ENCODE peak calls at places on chromosome 1, in five cellular contexts. R is foreskin fibroblast, P is GM12865, F is tibial artery, S is fibroblast of pulmonary artery. Z is an unnamed sample.

GRCh38 chr1:203185061-203185461 is 1.4 kb downstream of the CHI3L1 start:
- DNase-seq in P (no peak), F (no peak), S (no peak), R (no peak), Z (no peak)

GRCh38 chr1:241555526-241555925 is 23.3 kb downstream of the KMO start:
- DNase-seq in S (no peak), R (no peak), F (no peak), P (no peak), Z (no peak)

GRCh38 chr1:101884621-101885020 is 112.1 kb downstream of the OLFM3 start:
- DNase-seq in P (no peak), F (no peak), S (no peak), R (no peak), Z (no peak)

GRCh38 chr1:116680752-116681151 is 13.2 kb upstream of the IGSF3 start:
- DNase-seq in S (no peak), R (no peak), F (no peak), P (no peak), Z (no peak)

GRCh38 chr1:1205769-1206375 is 520 bp downstream of the TNFRSF18 start:
- DNase-seq in F (no peak), S (no peak), R (no peak), P (no peak), Z (no peak)

GRCh38 chr1:216175714-216176113 is 247.5 kb downstream of the USH2A start:
- DNase-seq in P (no peak), R (no peak), F (no peak), S (no peak), Z (no peak)

GRCh38 chr1:156060937-156061636 is at the start of gene RAB25:
- DNase-seq in R (no peak), P (no peak), F (no peak), S (no peak), Z (no peak)

GRCh38 chr1:41221995-41222991 is 19.8 kb downstream of the SCMH1 start:
- DNase-seq in S (peak), F (no peak), R (no peak), P (peak), Z (no peak)

GRCh38 chr1:88111806-88112205 is 572.3 kb upstream of the PKN2 start:
- DNase-seq in P (no peak), R (no peak), F (no peak), S (no peak), Z (no peak)
- TF ChIP-seq CTCF in P (no peak), R (no peak), F (no peak), S (no peak), Z (no peak)

GRCh38 chr1:214570442-214570841 is 19.0 kb upstream of the PTPN14 start:
- DNase-seq in F (no peak), R (peak), P (no peak), S (peak), Z (peak)
- H3K4me3 ChIP-seq in F (no peak), R (no peak), P (no peak), S (no peak), Z (no peak)

GRCh38 chr1:153633747-153634665 is at the start of gene CHTOP:
- DNase-seq in S (peak), P (peak), R (peak), F (peak), Z (peak)
- TF ChIP-seq CTCF in S (no peak), P (no peak), R (no peak), F (peak), Z (no peak)

DNA sequence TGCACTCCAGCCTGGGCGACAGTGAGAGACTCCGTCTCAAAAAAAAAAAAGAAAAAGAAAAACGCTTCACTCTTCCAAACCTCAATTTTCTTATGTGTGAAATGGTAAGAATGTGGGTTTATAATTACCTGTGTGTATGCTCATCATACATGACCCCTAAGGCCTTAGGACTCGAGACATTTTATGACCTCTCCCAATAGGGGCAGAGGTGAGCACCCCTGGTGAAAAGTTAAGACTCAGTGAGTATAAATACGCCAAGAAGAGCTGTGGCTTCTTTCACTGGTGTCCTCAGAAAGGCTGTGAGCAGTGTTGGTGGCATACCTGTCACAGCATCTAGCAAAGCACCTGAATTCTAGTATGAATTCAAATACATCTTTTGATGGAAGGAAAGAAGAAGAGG is 7.8 kb upstream of the FCMR start:
- DNase-seq in R (no peak), F (no peak), S (no peak), P (peak), Z (no peak)
- H3K4me3 ChIP-seq in R (no peak), F (no peak), S (no peak), P (peak), Z (no peak)

DNA sequence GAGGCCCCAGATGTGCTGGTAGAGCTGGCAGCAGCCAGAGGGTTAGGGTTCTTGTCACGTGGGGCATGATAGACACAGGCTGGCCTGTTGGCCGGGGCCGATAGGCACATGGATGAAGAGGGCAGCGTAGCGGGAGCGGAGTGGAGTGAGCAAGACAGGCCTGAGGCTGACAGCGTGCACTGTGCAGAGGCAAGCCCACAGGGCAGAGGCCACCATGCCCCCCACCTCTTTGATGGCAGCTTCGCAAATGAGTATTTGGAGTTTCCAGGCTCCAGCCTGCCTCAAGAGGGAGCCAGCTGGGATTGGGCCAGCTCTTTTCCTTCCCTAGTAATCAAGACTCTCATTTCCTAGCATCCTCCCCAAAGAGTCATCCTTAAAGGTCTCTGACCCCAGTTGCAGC is 43.5 kb downstream of the TMCC2 start:
- DNase-seq in F (no peak), S (peak), R (peak), P (no peak), Z (peak)
- TF ChIP-seq CTCF in F (no peak), S (peak), R (peak), P (no peak), Z (peak)

DNA sequence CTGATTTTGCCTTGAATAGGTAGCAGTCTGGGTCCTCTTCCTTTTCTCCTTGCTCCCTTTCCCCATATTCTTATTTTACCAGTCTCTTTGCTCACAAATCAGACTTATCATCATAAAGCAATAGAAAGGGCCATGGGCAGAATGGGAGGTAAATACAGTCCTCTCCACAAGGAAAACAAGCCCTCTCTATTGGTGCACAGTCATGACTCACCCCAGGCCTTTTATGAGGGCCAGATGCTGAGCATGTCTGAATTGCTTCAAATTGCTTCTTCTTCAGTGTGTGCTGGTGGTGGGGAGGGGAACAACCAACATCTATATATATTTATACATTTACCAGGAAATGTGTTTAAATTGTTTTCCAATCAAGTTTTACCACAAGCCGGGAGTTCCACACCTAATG is 75.2 kb downstream of the GFI1 start:
- DNase-seq in R (peak), F (no peak), P (no peak), S (peak), Z (peak)
- H3K4me3 ChIP-seq in R (no peak), F (no peak), P (no peak), S (no peak), Z (no peak)

DNA sequence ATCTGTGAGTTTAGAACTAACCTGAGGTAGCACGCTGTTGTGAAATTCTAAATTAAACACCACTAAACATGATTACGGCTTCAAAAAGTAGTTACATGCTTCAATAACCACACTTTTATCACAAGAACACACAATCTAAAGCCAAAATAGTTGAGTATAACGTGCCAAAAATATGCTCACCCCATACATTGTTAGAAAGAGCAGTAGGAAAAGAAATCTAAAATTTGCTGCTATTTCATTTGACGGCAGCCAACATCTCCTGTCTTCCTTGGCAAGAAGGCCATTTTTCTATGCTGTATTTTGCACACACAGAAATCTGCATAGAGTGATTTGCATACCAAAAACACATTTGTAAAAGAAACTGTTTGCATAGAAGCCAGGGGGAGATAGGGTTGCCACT is 42.9 kb upstream of the DMRTB1 start:
- DNase-seq in F (no peak), R (no peak), S (no peak), P (no peak), Z (no peak)
- TF ChIP-seq CTCF in F (no peak), R (no peak), S (no peak), P (no peak), Z (no peak)

DNA sequence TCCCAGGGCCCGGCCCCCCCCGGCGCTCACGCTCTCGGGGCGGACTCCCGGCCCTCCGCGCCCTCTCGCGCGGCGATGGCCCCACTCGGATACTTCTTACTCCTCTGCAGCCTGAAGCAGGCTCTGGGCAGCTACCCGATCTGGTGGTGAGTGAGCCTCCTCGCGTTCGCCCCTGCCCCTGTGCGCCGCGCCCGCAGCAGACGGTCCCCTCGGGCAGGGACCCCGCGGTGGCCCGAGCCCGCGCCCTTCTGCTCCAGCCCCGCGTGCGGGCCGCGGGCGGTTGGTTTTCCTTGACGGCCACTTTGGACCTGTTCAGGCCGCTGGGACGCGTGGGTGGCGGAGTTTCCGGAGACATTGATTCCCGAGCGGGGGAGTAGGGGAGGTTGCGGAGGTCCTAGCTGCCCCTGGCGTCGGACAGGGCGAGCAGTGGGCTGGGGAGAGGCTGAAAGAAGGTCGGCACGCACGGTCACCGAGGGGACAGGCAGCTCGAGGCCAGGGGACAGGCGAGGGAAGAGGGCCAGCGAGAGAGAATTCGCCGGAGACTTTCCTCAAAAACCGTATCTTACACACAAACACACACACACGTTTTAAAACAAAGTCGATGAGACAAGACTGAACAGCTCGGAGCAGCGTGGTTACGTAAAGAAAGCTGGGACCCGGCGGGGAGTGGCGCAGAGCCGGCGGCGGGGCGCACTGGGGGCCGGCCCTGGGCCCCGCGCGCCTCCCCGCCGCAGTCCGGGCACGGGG is 429 bp downstream of the WNT3A start:
- DNase-seq in F (no peak), S (peak), P (no peak), R (no peak), Z (no peak)
- H3K4me3 ChIP-seq in F (no peak), S (no peak), P (no peak), R (no peak), Z (no peak)